ENCODE peak calls at places on chromosome 12, in nine cellular contexts. M is PC-9, H is left ventricle myocardium inferior, R is aorta, V is H1, I is colonic mucosa, J is mammary epithelial cell, Z is neuronal stem cell, Y is cardiac muscle cell. U is an unnamed sample.

GRCh38 chr12:66251049-66251448 is 51.2 kb upstream of the HELB start:
- DNase-seq in M (no peak), H (no peak), R (no peak), V (no peak), I (no peak), J (no peak), Z (no peak), Y (no peak), U (no peak)

GRCh38 chr12:51817027-51817953 is 31.2 kb downstream of the FIGNL2 start:
- DNase-seq in M (no peak), H (no peak), R (no peak), V (no peak), I (no peak), J (no peak), Z (no peak), Y (no peak), U (no peak)

GRCh38 chr12:128853321-128854197 is at the start of gene GLT1D1:
- DNase-seq in M (no peak), H (no peak), R (no peak), V (peak), I (no peak), J (no peak), Z (peak), Y (no peak), U (no peak)

GRCh38 chr12:51925400-51926063 is 18.2 kb downstream of the ACVRL1 start:
- DNase-seq in M (no peak), H (no peak), R (no peak), V (no peak), I (no peak), J (no peak), Z (no peak), Y (no peak), U (no peak)

GRCh38 chr12:27688671-27689070 is 7.6 kb upstream of the REP15 start:
- DNase-seq in M (no peak), H (no peak), R (no peak), V (no peak), I (no peak), J (no peak), Z (no peak), Y (no peak), U (no peak)

GRCh38 chr12:75985566-75985965 is 46.0 kb downstream of the PHLDA1 start:
- DNase-seq in M (no peak), H (no peak), R (no peak), V (no peak), I (no peak), J (no peak), Z (no peak), Y (no peak), U (no peak)

GRCh38 chr12:69987453-69988102 is 162.6 kb downstream of the MYRFL start:
- DNase-seq in M (peak), H (no peak), R (no peak), V (no peak), I (peak), J (peak), Z (no peak), Y (peak), U (no peak)

GRCh38 chr12:103851127-103851526 is 10.1 kb upstream of the NT5DC3 start:
- DNase-seq in M (no peak), H (no peak), R (no peak), V (no peak), I (no peak), J (peak), Z (no peak), Y (peak), U (no peak)

GRCh38 chr12:94225924-94226630 is 77.7 kb downstream of the PLXNC1 start:
- DNase-seq in M (no peak), H (no peak), R (no peak), V (peak), I (no peak), J (no peak), Z (no peak), Y (no peak), U (no peak)

GRCh38 chr12:125549171-125549570 is 483.9 kb downstream of the AACS start:
- DNase-seq in M (no peak), H (no peak), R (no peak), V (no peak), I (no peak), J (no peak), Z (no peak), Y (no peak), U (no peak)

GRCh38 chr12:127588224-127588623 is 678.7 kb upstream of the TMEM132C start:
- DNase-seq in M (no peak), H (no peak), R (peak), V (no peak), I (peak), J (peak), Z (no peak), Y (peak), U (no peak)

GRCh38 chr12:52061470-52062166 is 8.2 kb upstream of the ATG101 start:
- DNase-seq in M (no peak), H (no peak), R (no peak), V (no peak), I (no peak), J (no peak), Z (no peak), Y (no peak), U (no peak)

GRCh38 chr12:66683822-66684221 is 4.9 kb upstream of the GRIP1 start:
- DNase-seq in M (no peak), H (no peak), R (no peak), V (no peak), I (no peak), J (no peak), Z (no peak), Y (no peak), U (no peak)

GRCh38 chr12:106764738-106765137 is 9.7 kb upstream of the RIC8B start:
- DNase-seq in M (no peak), H (no peak), R (peak), V (no peak), I (no peak), J (no peak), Z (no peak), Y (peak), U (no peak)

GRCh38 chr12:79275631-79276030 is 411.1 kb downstream of the SYT1 start:
- DNase-seq in M (no peak), H (no peak), R (no peak), V (no peak), I (no peak), J (no peak), Z (no peak), Y (no peak), U (no peak)

GRCh38 chr12:42410345-42410744 is 84.4 kb downstream of the PPHLN1 start:
- DNase-seq in M (no peak), H (no peak), R (no peak), V (no peak), I (no peak), J (no peak), Z (no peak), Y (no peak), U (no peak)

GRCh38 chr12:128818065-128819022 is 5.4 kb downstream of the SLC15A4 start:
- DNase-seq in M (no peak), H (no peak), R (peak), V (no peak), I (no peak), J (peak), Z (no peak), Y (peak), U (peak)

GRCh38 chr12:127144770-127145169 is 1122.2 kb upstream of the TMEM132C start:
- DNase-seq in M (no peak), H (no peak), R (no peak), V (no peak), I (no peak), J (no peak), Z (no peak), Y (no peak), U (no peak)

GRCh38 chr12:123934829-123935228 is 37.8 kb downstream of the CCDC92 start:
- DNase-seq in M (no peak), H (no peak), R (no peak), V (no peak), I (no peak), J (peak), Z (no peak), Y (peak), U (no peak)

GRCh38 chr12:9113987-9114309 is 1.8 kb downstream of the A2M start:
- DNase-seq in M (no peak), H (no peak), R (no peak), V (no peak), I (no peak), J (no peak), Z (no peak), Y (no peak), U (no peak)
- H3K4me3 ChIP-seq in M (no peak), H (peak), R (peak), V (no peak), I (peak), J (no peak), Z (peak), Y (no peak), U (no peak)

GRCh38 chr12:6053541-6053940 is 70.9 kb downstream of the VWF start:
- DNase-seq in M (peak), H (no peak), R (no peak), V (no peak), I (no peak), J (no peak), Z (no peak), Y (peak), U (no peak)

GRCh38 chr12:6049992-6050391 is 74.5 kb downstream of the VWF start:
- DNase-seq in M (no peak), H (no peak), R (no peak), V (no peak), I (no peak), J (no peak), Z (no peak), Y (no peak), U (no peak)

GRCh38 chr12:6049587-6049986 is 74.9 kb downstream of the VWF start:
- DNase-seq in M (no peak), H (no peak), R (no peak), V (no peak), I (no peak), J (no peak), Z (no peak), Y (no peak), U (no peak)

GRCh38 chr12:6052206-6052939 is 72.1 kb downstream of the VWF start:
- DNase-seq in M (no peak), H (no peak), R (no peak), V (no peak), I (no peak), J (no peak), Z (no peak), Y (no peak), U (no peak)

DNA sequence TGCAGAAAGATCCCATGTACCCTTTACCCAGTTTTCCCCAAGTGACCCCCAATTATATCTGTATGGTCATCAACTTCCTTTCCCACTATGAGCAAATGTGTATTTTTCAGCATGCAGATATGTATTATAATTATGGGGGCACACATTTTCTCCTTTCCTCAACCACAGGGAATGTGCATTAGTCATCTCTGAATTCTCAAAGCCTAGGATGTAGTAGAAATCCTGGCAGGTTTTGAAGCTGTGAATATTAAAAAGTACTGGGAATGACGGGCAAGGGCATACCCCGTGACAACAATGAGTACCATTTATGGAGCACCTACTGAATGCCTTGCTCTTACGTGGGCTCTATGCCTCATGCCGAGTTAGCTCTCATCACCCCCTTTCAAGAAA is 71.5 kb downstream of the VWF start:
- DNase-seq in M (no peak), H (no peak), R (no peak), V (no peak), I (no peak), J (no peak), Z (no peak), Y (peak), U (no peak)
- H3K27ac ChIP-seq in M (no peak), H (peak), R (peak), V (no peak), I (no peak), J (no peak), Z (no peak), Y (no peak), U (no peak)

GRCh38 chr12:83199069-83199468 is 512.4 kb downstream of the TMTC2 start:
- DNase-seq in M (no peak), H (no peak), R (no peak), V (no peak), I (no peak), J (no peak), Z (no peak), Y (no peak), U (no peak)
- H3K4me3 ChIP-seq in M (no peak), H (no peak), R (no peak), V (no peak), I (no peak), J (no peak), Z (no peak), Y (no peak), U (no peak)

GRCh38 chr12:97756066-97756701 is 293.6 kb downstream of the RMST start:
- DNase-seq in M (no peak), H (no peak), R (no peak), V (no peak), I (no peak), J (no peak), Z (no peak), Y (peak), U (no peak)
- H3K27ac ChIP-seq in M (no peak), H (peak), R (no peak), V (no peak), I (no peak), J (no peak), Z (no peak), Y (no peak), U (no peak)

GRCh38 chr12:48993787-48994186 is 5.4 kb downstream of the DDN start:
- DNase-seq in M (no peak), H (no peak), R (no peak), V (no peak), I (no peak), J (no peak), Z (no peak), Y (no peak), U (no peak)

GRCh38 chr12:48996794-48997718 is 2.1 kb downstream of the DDN start:
- DNase-seq in M (peak), H (peak), R (peak), V (peak), I (peak), J (no peak), Z (no peak), Y (peak), U (peak)

GRCh38 chr12:48995061-48995879 is 3.9 kb downstream of the DDN start:
- DNase-seq in M (peak), H (peak), R (peak), V (peak), I (peak), J (peak), Z (peak), Y (peak), U (peak)

GRCh38 chr12:48991247-48992050 is 7.7 kb downstream of the DDN start:
- DNase-seq in M (no peak), H (no peak), R (no peak), V (no peak), I (no peak), J (no peak), Z (no peak), Y (no peak), U (no peak)

DNA sequence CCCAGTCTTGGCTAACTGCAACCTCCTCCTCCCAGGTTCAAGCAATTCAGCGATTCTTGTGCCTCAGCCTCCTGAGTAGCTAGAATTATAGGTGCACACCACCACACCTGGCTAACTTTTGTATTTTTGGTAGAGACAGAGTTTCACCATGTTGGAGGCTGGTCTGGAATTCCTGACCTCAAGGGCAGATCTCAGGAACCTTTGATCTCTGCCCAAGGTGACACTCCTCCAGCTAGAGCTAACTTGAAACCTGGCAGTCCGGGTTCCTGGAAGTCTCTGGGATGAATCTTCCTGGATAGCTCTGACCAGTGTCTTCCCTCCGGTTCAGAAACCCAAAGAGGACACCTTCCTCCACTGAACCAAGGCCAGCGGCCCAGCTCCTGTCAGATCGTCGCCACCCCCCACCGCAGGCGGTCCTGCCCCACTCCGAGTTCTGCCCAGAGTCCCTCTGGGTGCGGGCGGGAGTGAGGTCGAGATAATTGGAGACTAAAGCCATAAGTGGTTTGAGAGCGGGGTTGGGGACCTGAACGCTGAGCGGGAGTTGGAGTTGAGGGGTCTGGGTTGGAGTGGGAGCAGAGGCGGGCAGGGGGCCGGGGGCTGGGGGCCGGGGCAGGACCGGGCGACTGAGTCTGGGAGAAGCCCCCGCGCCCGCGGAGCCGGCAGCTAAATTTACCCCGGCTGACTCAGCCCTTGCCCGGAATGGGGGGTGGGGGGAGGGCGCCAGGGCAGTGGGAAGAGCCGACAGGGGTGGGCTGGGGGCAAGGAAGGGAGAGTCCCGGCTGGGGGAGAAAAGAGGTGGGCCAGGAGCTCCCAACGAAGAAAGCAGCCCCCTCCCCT is 4.7 kb downstream of the DDN start:
- DNase-seq in M (no peak), H (no peak), R (peak), V (no peak), I (no peak), J (no peak), Z (no peak), Y (no peak), U (no peak)
- H3K4me3 ChIP-seq in M (no peak), H (peak), R (no peak), V (no peak), I (no peak), J (no peak), Z (no peak), Y (no peak), U (no peak)

DNA sequence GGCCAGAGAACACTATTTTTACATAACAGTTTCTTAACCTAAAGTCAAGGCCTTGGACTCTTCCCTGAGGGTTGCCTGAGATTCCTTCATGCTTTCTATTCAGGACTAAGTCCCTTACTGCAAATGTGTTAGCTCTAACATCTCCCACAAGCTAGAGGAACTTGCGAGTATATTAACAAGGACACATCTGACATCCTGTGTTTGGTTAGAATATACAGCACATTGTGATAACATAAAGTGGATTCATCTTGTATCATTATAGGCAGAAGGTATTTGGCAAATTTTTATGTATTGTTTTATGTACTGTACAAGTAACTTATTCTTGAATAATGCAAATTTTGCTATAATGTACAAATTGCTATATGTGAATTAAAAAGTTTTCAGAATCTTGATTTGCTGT is 45.5 kb downstream of the SH2B3 start:
- DNase-seq in M (no peak), H (no peak), R (no peak), V (no peak), I (peak), J (no peak), Z (no peak), Y (no peak), U (no peak)
- H3K27ac ChIP-seq in M (no peak), H (peak), R (no peak), V (no peak), I (no peak), J (no peak), Z (no peak), Y (no peak), U (no peak)